ENCODE peak calls at places on chromosomes 2 and 18, in six cellular contexts. E is esophagus muscularis mucosa, U is uterus, S is sigmoid colon, I is prostate gland, P is adrenal gland. T is an unnamed sample.

GRCh38 chr2:232329716-232330067 is 48.9 kb upstream of the ALPP start:
- DNase-seq in E (no peak), U (no peak), S (no peak), I (no peak), P (no peak), T (peak; percentile 2)

GRCh38 chr2:208671312-208671711 is 264.7 kb downstream of the PTH2R start:
- DNase-seq in E (no peak), U (no peak), S (no peak), I (no peak), P (no peak), T (no peak)

GRCh38 chr18:54983041-54983686 is 23.9 kb upstream of the CCDC68 start:
- DNase-seq in E (no peak), U (no peak), S (no peak), I (no peak), P (no peak), T (no peak)

GRCh38 chr2:72173640-72174321 is 26.1 kb upstream of the CYP26B1 start:
- DNase-seq in E (peak; percentile 79), U (no peak), S (no peak), I (no peak), P (no peak), T (no peak)

GRCh38 chr18:79643049-79643765 is 36.4 kb upstream of the CTDP1 start:
- DNase-seq in E (no peak), U (no peak), S (peak; percentile 49), I (no peak), P (no peak), T (no peak)

GRCh38 chr2:240142859-240143258 is 2.4 kb upstream of the OTOS start:
- DNase-seq in E (no peak), U (no peak), S (peak; percentile 38), I (no peak), P (no peak), T (no peak)

GRCh38 chr2:215479536-215480240 is 43.8 kb upstream of the FN1 start:
- DNase-seq in E (no peak), U (no peak), S (no peak), I (no peak), P (no peak), T (peak; percentile 41)

GRCh38 chr18:78506031-78506461 is 473.6 kb upstream of the SALL3 start:
- DNase-seq in E (no peak), U (no peak), S (peak; percentile 47), I (no peak), P (no peak), T (no peak)

GRCh38 chr18:34710430-34711386 is 610 bp downstream of the DTNA start:
- DNase-seq in E (no peak), U (peak; percentile 49), S (no peak), I (no peak), P (no peak), T (no peak)

GRCh38 chr18:40168026-40168425 is 1787.0 kb upstream of the PIK3C3 start:
- DNase-seq in E (no peak), U (no peak), S (no peak), I (no peak), P (no peak), T (no peak)

GRCh38 chr2:62215306-62216064 is 19.6 kb downstream of the B3GNT2 start:
- DNase-seq in E (no peak), U (no peak), S (no peak), I (no peak), P (no peak), T (no peak)

GRCh38 chr2:3289526-3289925 is 88.1 kb downstream of the EIPR1 start:
- DNase-seq in E (no peak), U (no peak), S (peak; percentile 22), I (no peak), P (no peak), T (no peak)

GRCh38 chr2:14560686-14561085 is 71.8 kb upstream of the LRATD1 start:
- DNase-seq in E (peak; percentile 14), U (no peak), S (no peak), I (no peak), P (no peak), T (no peak)

GRCh38 chr18:8765692-8766463 is 60.5 kb downstream of the MTCL1 start:
- DNase-seq in E (no peak), U (no peak), S (no peak), I (no peak), P (peak; percentile 12), T (no peak)

GRCh38 chr2:143629344-143629743 is 500.1 kb downstream of the ARHGAP15 start:
- DNase-seq in E (no peak), U (no peak), S (no peak), I (no peak), P (no peak), T (no peak)

GRCh38 chr2:3633982-3634630 is 23.9 kb upstream of the ALLC start:
- DNase-seq in E (no peak), U (peak; percentile 4), S (peak; percentile 13), I (no peak), P (no peak), T (no peak)

GRCh38 chr2:95392320-95392719 is 10.2 kb upstream of the FAHD2A start:
- DNase-seq in E (no peak), U (no peak), S (peak; percentile 22), I (no peak), P (no peak), T (no peak)
- H3K9me3 ChIP-seq in E (no peaks in the 10 kb centered on the region), U (no peaks in the 10 kb centered on the region), S (no peaks in the 10 kb centered on the region), I (no peaks in the 10 kb centered on the region), P (no peaks in the 10 kb centered on the region), T (no peaks in the 10 kb centered on the region)

DNA sequence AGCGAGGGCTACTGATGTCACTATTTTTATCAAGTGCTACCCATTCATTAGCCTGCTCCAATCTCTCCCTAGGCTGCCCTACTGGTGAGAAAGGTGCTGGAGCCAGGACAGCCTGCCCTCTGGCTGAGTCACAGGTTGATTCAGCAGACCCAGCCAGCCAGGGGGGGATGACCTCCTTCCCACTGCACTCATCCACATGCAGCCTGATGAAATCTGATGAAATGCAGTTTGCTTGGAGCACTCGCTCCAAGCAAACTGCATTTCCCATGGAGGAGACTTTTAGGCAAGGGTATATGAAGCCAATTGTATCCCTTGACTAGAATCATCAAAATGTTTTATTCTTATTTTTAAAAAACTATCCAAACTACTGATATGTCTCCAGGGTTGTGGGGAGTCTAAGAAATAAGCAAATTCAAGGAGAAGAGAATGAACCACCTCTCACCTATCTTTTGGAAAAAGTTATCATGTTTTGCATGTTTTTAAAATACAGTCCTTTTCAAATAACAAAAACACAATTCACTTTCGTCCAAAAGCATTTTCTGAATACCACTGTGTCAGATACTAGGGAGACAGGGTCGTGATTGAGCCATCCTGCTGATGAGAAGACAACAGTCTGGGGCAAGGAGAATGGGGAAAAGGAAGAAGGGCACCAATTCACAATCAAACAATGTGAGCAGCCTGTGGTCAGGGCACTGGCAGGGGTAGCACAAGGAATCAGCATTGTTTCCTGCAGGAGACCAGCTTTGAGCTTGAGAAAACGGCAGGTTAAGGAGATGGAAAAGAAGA is 128.3 kb downstream of the AFF3 start:
- DNase-seq in E (no peak), U (peak; percentile 79), S (no peak), I (no peak), P (peak; percentile 81), T (no peak)
- TF ChIP-seq POLR2A in E (no peak), U (no peak), S (no peak), I (no peak), P (no peak), T (no peak)

GRCh38 chr18:50898908-50899307 is 20.0 kb downstream of the ME2 start:
- DNase-seq in E (no peak), U (no peak), S (no peak), I (no peak), P (no peak), T (no peak)

GRCh38 chr18:50906843-50907242 is 27.9 kb downstream of the ME2 start:
- DNase-seq in E (no peak), U (no peak), S (no peak), I (no peak), P (no peak), T (no peak)

DNA sequence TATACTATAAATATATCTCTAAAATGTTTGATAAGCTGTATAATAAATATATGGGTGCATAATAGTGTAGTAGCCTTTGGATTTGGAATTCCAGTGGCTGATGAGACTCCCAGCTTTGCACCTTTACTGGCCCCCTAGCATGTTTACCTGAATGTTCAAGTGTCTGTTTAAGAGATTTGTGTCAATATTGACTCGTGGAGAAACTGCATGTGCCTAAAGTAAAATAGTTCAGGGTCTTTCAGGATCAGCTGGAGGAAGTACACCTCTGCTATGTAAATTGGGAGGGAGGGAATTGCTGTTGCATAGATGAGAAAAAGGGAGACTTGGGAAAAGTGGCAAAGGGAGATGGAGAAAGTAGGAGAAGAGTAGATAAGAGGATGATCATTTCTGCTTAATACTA is 23.9 kb downstream of the ME2 start:
- DNase-seq in E (no peak), U (no peak), S (no peak), I (no peak), P (no peak), T (no peak)
- H3K9me3 ChIP-seq in E (no peaks in the 10 kb centered on the region), U (no peaks in the 10 kb centered on the region), S (no peaks in the 10 kb centered on the region), I (no peaks in the 10 kb centered on the region), P (no peaks in the 10 kb centered on the region), T (no peaks in the 10 kb centered on the region)

GRCh38 chr2:95399061-95399460 is 3.4 kb upstream of the FAHD2A start:
- DNase-seq in E (no peak), U (no peak), S (no peak), I (no peak), P (no peak), T (no peak)

GRCh38 chr2:95401480-95401879 is 1.0 kb upstream of the FAHD2A start:
- DNase-seq in E (no peak), U (no peak), S (no peak), I (no peak), P (no peak), T (no peak)

GRCh38 chr2:95402370-95403203 is at the start of gene FAHD2A:
- DNase-seq in E (peak; percentile 98), U (peak; percentile 95), S (peak; percentile 98), I (peak; percentile 95), P (peak; percentile 97), T (peak; percentile 99)
- TF ChIP-seq POLR2A in E (peak; percentile 28), U (peak; percentile 27), S (peak; percentile 61), I (peak; percentile 69), P (peak; percentile 84), T (peak; percentile 93)

GRCh38 chr2:150346806-150347205 is 140.7 kb downstream of the RND3 start:
- DNase-seq in E (no peak), U (no peak), S (no peak), I (no peak), P (no peak), T (no peak)
- H3K9me3 ChIP-seq in E (no peaks in the 10 kb centered on the region), U (no peaks in the 10 kb centered on the region), S (no peaks in the 10 kb centered on the region), I (no peaks in the 10 kb centered on the region), P (no peaks in the 10 kb centered on the region), T (no peaks in the 10 kb centered on the region)

DNA sequence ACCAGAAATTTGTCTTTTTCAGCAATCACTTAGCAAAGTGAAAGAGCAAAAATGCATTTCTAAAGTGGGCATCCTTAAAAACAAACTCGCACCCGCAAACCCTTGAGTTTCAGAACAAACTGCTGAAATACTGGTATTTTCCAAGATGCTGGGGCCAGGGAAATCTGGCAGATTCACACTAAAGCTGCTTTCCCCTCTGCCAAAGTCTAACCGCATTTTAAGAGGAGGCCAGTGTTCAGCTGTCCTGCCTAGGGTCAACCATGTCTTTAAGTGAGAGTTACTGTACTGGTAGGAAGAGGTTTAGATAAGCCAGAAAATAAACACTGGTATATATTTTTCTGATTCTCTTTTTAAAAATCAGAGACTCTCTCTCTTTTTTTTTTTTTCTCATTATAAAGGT is 55.9 kb downstream of the ACVR1 start:
- DNase-seq in E (no peak), U (no peak), S (no peak), I (no peak), P (no peak), T (no peak)
- TF ChIP-seq POLR2A in E (no peak), U (no peak), S (no peak), I (no peak), P (no peak), T (no peak)

GRCh38 chr2:185835974-185836373 is 97.4 kb downstream of the FSIP2 start:
- DNase-seq in E (no peak), U (no peak), S (no peak), I (no peak), P (no peak), T (no peak)
- H3K9me3 ChIP-seq in E (peaks cover 2% of the 10 kb centered on the region), U (peaks cover 4% of the 10 kb centered on the region), S (no peaks in the 10 kb centered on the region), I (no peaks in the 10 kb centered on the region), P (no peaks in the 10 kb centered on the region), T (peaks cover 13% of the 10 kb centered on the region)